ENCODE peak calls at places on chromosomes 16 and 17, in nine cellular contexts. K is breast epithelium; Y is CD8-positive, alpha-beta memory T cell; T is adrenal gland; R is uterus; B is aorta; L is cardiac muscle cell; H is PC-9; I is mesenchymal stem cell. Z is an unnamed sample.
A peak's percentile ranks its signal among the peaks of the same experiment; 100 is the strongest.

GRCh38 chr17:79043931-79044320 is 20.0 kb downstream of the C1QTNF1 start:
- DNase-seq in T (no peak), B (peak; percentile 47), H (no peak), K (no peak), R (no peak), L (no peak), Y (no peak), I (no peak), Z (no peak)

GRCh38 chr17:43840814-43841213 is 6.2 kb upstream of the CD300LG start:
- DNase-seq in T (no peak), Y (no peak), R (no peak), B (no peak), L (peak; percentile 73), K (no peak), H (peak; percentile 47), I (peak; percentile 42), Z (no peak)

GRCh38 chr16:68529931-68530667 is 9.0 kb upstream of the ZFP90 start:
- DNase-seq in H (peak; percentile 55), T (peak; percentile 89), L (peak; percentile 90), R (peak; percentile 89), K (peak; percentile 90), B (peak; percentile 92), I (peak; percentile 82), Y (peak; percentile 80), Z (peak; percentile 93)

GRCh38 chr17:15892679-15893332 is 52.1 kb upstream of the ADORA2B start:
- DNase-seq in R (no peak), B (no peak), K (peak; percentile 23), Y (no peak), I (peak; percentile 50), L (peak; percentile 46), T (no peak), H (peak; percentile 92), Z (no peak)

GRCh38 chr16:75555213-75555706 is 792 bp downstream of the TMEM231 start:
- DNase-seq in Y (peak; percentile 4), I (peak; percentile 93), R (peak; percentile 62), T (peak; percentile 85), H (peak; percentile 83), L (peak; percentile 94), B (peak; percentile 89), K (peak; percentile 74), Z (no peak)

GRCh38 chr16:3157229-3158013 is 22.6 kb downstream of the ZNF213 start:
- DNase-seq in B (no peak), Y (peak; percentile 65), T (no peak), I (peak; percentile 95), R (peak; percentile 84), L (peak; percentile 93), H (peak; percentile 84), K (peak; percentile 66), Z (no peak)

GRCh38 chr17:2688351-2689342 is 22.9 kb downstream of the CLUH start:
- DNase-seq in L (no peak), B (peak; percentile 45), I (no peak), H (no peak), K (peak; percentile 16), R (no peak), T (no peak), Y (no peak), Z (no peak)

GRCh38 chr16:12548270-12548983 is 255.3 kb downstream of the CPPED1 start:
- DNase-seq in K (no peak), L (no peak), B (no peak), I (no peak), Y (no peak), R (no peak), H (no peak), T (no peak), Z (no peak)

GRCh38 chr17:50213026-50214015 is 11.9 kb upstream of the COL1A1 start:
- DNase-seq in L (no peak), H (no peak), K (no peak), R (peak; percentile 23), T (no peak), Y (peak; percentile 59), I (peak; percentile 77), B (no peak), Z (no peak)

GRCh38 chr16:188674-189073 is 8.4 kb downstream of the HBQ1 start:
- DNase-seq in R (no peak), K (no peak), I (no peak), L (no peak), H (no peak), B (peak; percentile 23), Y (no peak), T (no peak), Z (peak; percentile 64)

GRCh38 chr17:42920106-42920900 is 19.7 kb downstream of the G6PC1 start:
- DNase-seq in L (no peak), Y (no peak), B (no peak), R (no peak), T (no peak), K (no peak), I (no peak), H (no peak), Z (no peak)

GRCh38 chr16:54177052-54177856 is 109.3 kb downstream of the IRX3 start:
- DNase-seq in H (no peak), B (no peak), I (no peak), T (no peak), L (no peak), K (no peak), R (no peak), Y (no peak), Z (no peak)

GRCh38 chr17:58337126-58337599 is 8.6 kb upstream of the TSPOAP1 start:
- DNase-seq in Y (peak; percentile 52), R (no peak), B (no peak), H (no peak), K (no peak), T (peak; percentile 15), L (no peak), I (no peak), Z (peak; percentile 83)

GRCh38 chr17:58337600-58338453 is 9.2 kb upstream of the TSPOAP1 start:
- DNase-seq in B (peak; percentile 93), H (no peak), T (peak; percentile 78), R (peak; percentile 59), Y (peak; percentile 93), L (peak; percentile 96), I (peak; percentile 86), K (peak; percentile 71), Z (peak; percentile 89)

GRCh38 chr17:58335061-58335731 is 6.6 kb upstream of the TSPOAP1 start:
- DNase-seq in L (no peak), K (no peak), R (no peak), Y (no peak), T (peak; percentile 67), I (no peak), H (no peak), B (no peak), Z (peak; percentile 66)

GRCh38 chr17:58335779-58336455 is 7.3 kb upstream of the TSPOAP1 start:
- DNase-seq in K (peak; percentile 65), Y (peak; percentile 81), B (no peak), T (no peak), R (no peak), I (no peak), L (no peak), H (no peak), Z (peak; percentile 94)

DNA sequence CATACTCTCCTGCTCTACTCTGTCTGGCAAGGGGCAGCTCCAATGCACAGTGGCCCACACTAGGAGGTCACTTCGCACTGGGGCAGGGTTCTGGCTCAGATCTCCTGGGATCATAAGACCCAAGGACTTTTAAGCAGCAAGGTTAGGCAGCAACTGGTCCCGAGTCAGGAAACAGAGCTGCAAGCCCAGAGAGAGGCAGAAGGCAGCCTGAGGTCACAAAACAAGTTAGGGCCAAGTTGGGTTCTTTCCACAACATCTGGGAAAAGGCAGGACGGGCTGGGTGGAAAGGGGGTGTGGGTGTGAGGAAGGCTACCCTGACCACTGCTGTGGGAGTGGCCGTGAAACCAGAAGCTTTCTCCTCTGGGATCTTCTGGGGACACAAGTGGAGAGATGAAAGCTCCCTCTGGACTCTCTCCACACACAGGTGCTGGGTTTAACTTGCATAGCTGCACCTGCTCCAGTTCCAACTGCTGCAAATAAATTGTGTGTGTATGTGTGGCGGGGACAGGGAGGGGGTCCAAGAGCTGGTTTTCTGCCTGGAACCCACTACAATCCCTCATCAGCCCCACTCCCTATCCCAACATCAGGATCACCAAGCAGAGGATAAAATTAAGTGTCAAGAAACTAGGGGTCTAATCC is 8.0 kb upstream of the TSPOAP1 start:
- DNase-seq in L (peak; percentile 49), I (no peak), R (no peak), Y (no peak), B (no peak), K (no peak), T (peak; percentile 49), H (no peak), Z (peak; percentile 23)
- H3K4me1 ChIP-seq in L (peaks cover 24% of the 10 kb centered on the region), I (peaks cover 18% of the 10 kb centered on the region), R (no peaks in the 10 kb centered on the region), Y (peaks cover 73% of the 10 kb centered on the region), B (no peaks in the 10 kb centered on the region), K (peaks cover 22% of the 10 kb centered on the region), T (peaks cover 43% of the 10 kb centered on the region), H (no peaks in the 10 kb centered on the region), Z (peaks cover 94% of the 10 kb centered on the region)

DNA sequence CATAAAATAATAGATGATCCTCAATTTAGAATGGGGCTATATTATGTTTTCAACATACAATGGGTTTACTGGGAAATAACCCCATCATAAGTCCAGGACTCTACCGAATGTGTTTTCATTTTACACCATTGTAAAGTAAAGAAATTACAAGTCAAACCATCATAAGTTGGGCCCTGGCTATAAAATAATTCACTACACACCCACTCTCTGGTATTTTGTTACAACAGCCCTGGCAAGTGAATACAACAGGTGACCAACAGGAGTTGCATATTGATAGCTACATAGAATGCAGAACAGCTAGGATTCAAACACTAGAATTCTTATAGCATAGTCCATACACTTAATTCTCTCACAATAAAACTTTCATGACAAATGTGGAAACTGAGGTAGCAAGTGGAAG is 673.0 kb upstream of the CA10 start:
- DNase-seq in H (no peak), L (no peak), R (no peak), B (no peak), T (no peak), Y (no peak), K (no peak), I (no peak), Z (no peak)
- H3K9me3 ChIP-seq in H (peaks cover 6% of the 10 kb centered on the region), L (no peaks in the 10 kb centered on the region), R (no peaks in the 10 kb centered on the region), B (no peaks in the 10 kb centered on the region), T (no peaks in the 10 kb centered on the region), Y (no peaks in the 10 kb centered on the region), K (no peaks in the 10 kb centered on the region), I (no peaks in the 10 kb centered on the region), Z (no peaks in the 10 kb centered on the region)

DNA sequence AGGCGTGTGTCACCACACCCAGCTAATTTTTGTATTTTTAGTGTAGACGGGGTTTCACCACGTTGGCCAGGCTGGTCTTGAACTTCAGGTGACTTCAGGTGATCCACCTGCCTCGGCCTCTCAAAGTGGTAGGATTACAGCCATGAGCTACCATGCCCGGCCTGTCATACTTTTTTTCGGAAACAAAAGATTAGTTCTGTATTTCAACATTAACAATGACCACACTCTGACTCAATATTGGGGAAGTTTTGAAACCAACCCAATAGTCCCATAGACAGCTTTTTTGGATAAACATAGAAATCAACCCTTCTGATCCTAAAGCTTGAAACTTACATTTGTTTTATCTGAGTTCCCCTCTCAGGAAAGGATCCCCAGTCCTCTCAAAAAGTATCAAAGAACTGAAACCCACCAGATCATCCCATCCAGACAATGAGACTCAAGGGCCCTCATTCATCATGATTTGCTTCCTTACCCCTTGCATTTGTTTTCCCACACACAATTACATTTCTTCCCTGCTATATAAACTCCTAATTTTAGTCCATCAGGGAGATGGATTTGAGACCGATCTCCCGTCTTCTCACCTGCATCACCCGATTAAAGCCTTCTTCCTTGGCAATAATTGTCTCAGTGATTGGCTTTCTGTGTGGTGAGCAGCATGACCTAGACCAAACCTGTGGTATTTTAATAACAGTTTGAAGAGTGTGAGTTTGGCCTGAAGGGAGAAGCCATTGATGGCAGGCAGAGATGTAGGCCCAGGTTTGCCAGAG is 7.2 kb upstream of the AGRP start:
- DNase-seq in I (no peak), B (no peak), H (no peak), Y (no peak), L (peak; percentile 55), R (no peak), T (no peak), K (no peak), Z (no peak)
- H3K4me1 ChIP-seq in I (no peaks in the 10 kb centered on the region), B (no peaks in the 10 kb centered on the region), H (peaks cover 4% of the 10 kb centered on the region), Y (peaks cover 7% of the 10 kb centered on the region), L (peaks cover 21% of the 10 kb centered on the region), R (no peaks in the 10 kb centered on the region), T (peaks cover 14% of the 10 kb centered on the region), K (no peaks in the 10 kb centered on the region), Z (peaks cover 7% of the 10 kb centered on the region)

GRCh38 chr17:20941872-20942271 is 100.9 kb downstream of the USP22 start:
- DNase-seq in I (no peak), Y (no peak), R (no peak), L (no peak), T (no peak), B (no peak), H (no peak), K (no peak), Z (no peak)
- H3K9me3 ChIP-seq in I (no peaks in the 10 kb centered on the region), Y (no peaks in the 10 kb centered on the region), R (no peaks in the 10 kb centered on the region), L (no peaks in the 10 kb centered on the region), T (no peaks in the 10 kb centered on the region), B (no peaks in the 10 kb centered on the region), H (no peaks in the 10 kb centered on the region), K (no peaks in the 10 kb centered on the region), Z (no peaks in the 10 kb centered on the region)